ENCODE peak calls at places on chromosomes 6 and 20, in eight cellular contexts. B, R, P, Q, A, C, V and J are unnamed samples.

GRCh38 chr6:104642871-104643270 is 216.8 kb downstream of the HACE1 start:
- DNase-seq in B (no peak), R (no peak), P (no peak), Q (no peak), A (no peak), C (no peak), V (no peak), J (no peak)

GRCh38 chr6:163986313-163986712 is 571.8 kb downstream of the QKI start:
- DNase-seq in B (no peak), R (no peak), P (peak; percentile 17), Q (no peak), A (no peak), C (no peak), V (no peak), J (no peak)

GRCh38 chr6:92043782-92044181 is 1375.6 kb downstream of the EPHA7 start:
- DNase-seq in B (no peak), R (no peak), P (no peak), Q (no peak), A (no peak), C (no peak), V (peak; percentile 53), J (no peak)

GRCh38 chr6:140203611-140204553 is 829.4 kb upstream of the CITED2 start:
- DNase-seq in B (no peak), R (no peak), P (peak; percentile 77), Q (peak; percentile 45), A (no peak), C (no peak), V (peak; percentile 5), J (no peak)

GRCh38 chr6:162481938-162482337 is 245.6 kb downstream of the PRKN start:
- DNase-seq in B (no peak), R (no peak), P (no peak), Q (no peak), A (no peak), C (no peak), V (no peak), J (no peak)

GRCh38 chr6:8080338-8081151 is 16.4 kb upstream of the BLOC1S5 start:
- DNase-seq in B (no peak), R (no peak), P (peak; percentile 82), Q (peak; percentile 90), A (no peak), C (no peak), V (no peak), J (no peak)

GRCh38 chr6:48542191-48542590 is 431.2 kb upstream of the PTCHD4 start:
- DNase-seq in B (no peak), R (no peak), P (peak; percentile 24), Q (no peak), A (no peak), C (no peak), V (no peak), J (no peak)

GRCh38 chr6:170223718-170224693 is 66.9 kb downstream of the DLL1 start:
- DNase-seq in B (no peak), R (no peak), P (no peak), Q (no peak), A (no peak), C (no peak), V (no peak), J (no peak)

GRCh38 chr6:135630789-135631376 is 133.3 kb upstream of the AHI1 start:
- DNase-seq in B (no peak), R (no peak), P (no peak), Q (no peak), A (no peak), C (no peak), V (no peak), J (no peak)

GRCh38 chr6:14059791-14060436 is 57.7 kb upstream of the CD83 start:
- DNase-seq in B (no peak), R (peak; percentile 42), P (peak; percentile 44), Q (no peak), A (no peak), C (peak; percentile 45), V (no peak), J (no peak)

GRCh38 chr6:90955246-90955645 is 368.4 kb upstream of the MAP3K7 start:
- DNase-seq in B (no peak), R (no peak), P (no peak), Q (no peak), A (no peak), C (no peak), V (no peak), J (no peak)

GRCh38 chr20:38002422-38002821 is 30.8 kb downstream of the TTI1 start:
- DNase-seq in B (no peak), R (no peak), P (no peak), Q (no peak), A (no peak), C (no peak), V (no peak), J (no peak)

GRCh38 chr6:1789092-1789491 is 179.4 kb downstream of the FOXC1 start:
- DNase-seq in B (no peak), R (no peak), P (peak; percentile 44), Q (peak; percentile 42), A (no peak), C (no peak), V (no peak), J (no peak)

GRCh38 chr6:116369540-116370327 is 1.0 kb upstream of the DSE start:
- DNase-seq in B (no peak), R (no peak), P (no peak), Q (no peak), A (no peak), C (no peak), V (no peak), J (no peak)

GRCh38 chr6:3283241-3283640 is 24.5 kb downstream of the PSMG4 start:
- DNase-seq in B (no peak), R (no peak), P (no peak), Q (no peak), A (no peak), C (no peak), V (no peak), J (no peak)

GRCh38 chr6:130152908-130153510 is 69.7 kb downstream of the SAMD3 start:
- DNase-seq in B (no peak), R (no peak), P (no peak), Q (no peak), A (no peak), C (no peak), V (no peak), J (peak; percentile 43)

GRCh38 chr6:129567374-129567773 is 142.6 kb downstream of the ARHGAP18 start:
- DNase-seq in B (no peak), R (no peak), P (peak; percentile 34), Q (peak; percentile 28), A (no peak), C (peak; percentile 25), V (peak; percentile 26), J (peak; percentile 54)

GRCh38 chr20:20697325-20697845 is 15.1 kb downstream of the RALGAPA2 start:
- DNase-seq in B (no peak), R (no peak), P (no peak), Q (no peak), A (no peak), C (no peak), V (no peak), J (no peak)
- H3K27ac ChIP-seq in B (no peak overlapping the region), R (peak overlapping the region; percentile 1), P (no peak overlapping the region), Q (no peak overlapping the region), A (no peak overlapping the region), C (no peak overlapping the region), V (no peak overlapping the region), J (no peak overlapping the region)

GRCh38 chr6:151805286-151805840 is 2.1 kb upstream of the ESR1 start:
- DNase-seq in B (no peak), R (peak; percentile 37), P (no peak), Q (peak; percentile 37), A (no peak), C (no peak), V (peak; percentile 5), J (no peak)

GRCh38 chr6:151804585-151805285 is 2.7 kb upstream of the ESR1 start:
- DNase-seq in B (no peak), R (peak; percentile 17), P (no peak), Q (no peak), A (no peak), C (no peak), V (no peak), J (no peak)

GRCh38 chr6:151808331-151809241 is 1.1 kb downstream of the ESR1 start:
- DNase-seq in B (no peak), R (peak; percentile 30), P (peak; percentile 1), Q (peak; percentile 42), A (no peak), C (no peak), V (peak; percentile 42), J (peak; percentile 18)

GRCh38 chr6:151807513-151808330 is at the start of gene ESR1:
- DNase-seq in B (no peak), R (peak; percentile 31), P (peak; percentile 28), Q (peak; percentile 49), A (no peak), C (peak; percentile 19), V (peak; percentile 55), J (peak; percentile 31)

DNA sequence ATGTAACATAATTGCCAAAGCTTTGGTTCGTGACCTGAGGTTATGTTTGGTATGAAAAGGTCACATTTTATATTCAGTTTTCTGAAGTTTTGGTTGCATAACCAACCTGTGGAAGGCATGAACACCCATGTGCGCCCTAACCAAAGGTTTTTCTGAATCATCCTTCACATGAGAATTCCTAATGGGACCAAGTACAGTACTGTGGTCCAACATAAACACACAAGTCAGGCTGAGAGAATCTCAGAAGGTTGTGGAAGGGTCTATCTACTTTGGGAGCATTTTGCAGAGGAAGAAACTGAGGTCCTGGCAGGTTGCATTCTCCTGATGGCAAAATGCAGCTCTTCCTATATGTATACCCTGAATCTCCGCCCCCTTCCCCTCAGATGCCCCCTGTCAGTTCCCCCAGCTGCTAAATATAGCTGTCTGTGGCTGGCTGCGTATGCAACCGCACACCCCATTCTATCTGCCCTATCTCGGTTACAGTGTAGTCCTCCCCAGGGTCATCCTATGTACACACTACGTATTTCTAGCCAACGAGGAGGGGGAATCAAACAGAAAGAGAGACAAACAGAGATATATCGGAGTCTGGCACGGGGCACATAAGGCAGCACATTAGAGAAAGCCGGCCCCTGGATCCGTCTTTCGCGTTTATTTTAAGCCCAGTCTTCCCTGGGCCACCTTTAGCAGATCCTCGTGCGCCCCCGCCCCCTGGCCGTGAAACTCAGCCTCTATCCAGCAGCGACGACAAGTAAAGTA is 547 bp upstream of the ESR1 start:
- DNase-seq in B (no peak), R (no peak), P (no peak), Q (peak; percentile 4), A (no peak), C (no peak), V (peak; percentile 28), J (peak; percentile 24)
- H3K4me3 ChIP-seq in B (no peak overlapping the region), R (peak overlapping the region; percentile 79), P (no peak overlapping the region), Q (peak overlapping the region; percentile 59), A (peak overlapping the region; percentile 75), C (no peak overlapping the region), V (peak overlapping the region; percentile 51), J (peak overlapping the region; percentile 49)

GRCh38 chr20:17961600-17961965 is 7.0 kb downstream of the SNX5 start:
- DNase-seq in B (no peak), R (no peak), P (no peak), Q (peak; percentile 71), A (no peak), C (no peak), V (no peak), J (no peak)
- H3K27ac ChIP-seq in B (no peak overlapping the region), R (peak overlapping the region; percentile 68), P (peak overlapping the region; percentile 41), Q (peak overlapping the region; percentile 86), A (no peak overlapping the region), C (no peak overlapping the region), V (peak overlapping the region; percentile 37), J (no peak overlapping the region)

DNA sequence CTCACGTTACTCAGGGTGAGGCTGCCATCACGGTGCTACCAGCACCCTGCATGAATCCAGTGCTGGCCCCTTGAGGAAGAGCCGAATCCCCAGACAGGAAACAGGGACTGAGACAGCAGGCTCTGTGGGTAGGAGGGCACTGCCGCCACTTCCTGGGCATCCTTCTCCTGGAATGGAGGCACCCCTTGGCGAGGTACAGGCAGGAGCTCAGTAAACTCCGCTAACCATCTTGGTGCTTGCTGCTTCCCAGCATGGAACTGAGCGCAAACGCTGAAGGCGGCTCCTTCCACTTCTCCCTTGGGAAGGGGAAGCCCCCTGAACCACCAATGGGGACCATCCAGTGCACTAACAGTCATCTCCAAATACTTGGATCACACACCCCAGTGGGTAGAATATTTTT is 13.5 kb upstream of the CCDC167 start:
- DNase-seq in B (no peak), R (no peak), P (no peak), Q (no peak), A (no peak), C (no peak), V (no peak), J (no peak)
- H3K4me3 ChIP-seq in B (no peak overlapping the region), R (no peak overlapping the region), P (no peak overlapping the region), Q (no peak overlapping the region), A (no peak overlapping the region), C (no peak overlapping the region), V (no peak overlapping the region), J (no peak overlapping the region)